ENCODE peak calls at places on chromosomes 2 and 18, in seven cellular contexts. One of them, this sample, is unnamed.

GRCh38 chr2:75130171-75130570 is 69.1 kb downstream of the TACR1 start:
- DNase-seq in AG04449: no peak
- DNase-seq in colonic mucosa: no peak
- DNase-seq in stomach: no peak
- DNase-seq in WTC11: no peak
- DNase-seq in RWPE1: no peak
- DNase-seq in coronary artery: no peak
- DNase-seq in this sample: no peak

GRCh38 chr2:54380627-54381026 is 75.5 kb upstream of the SPTBN1 start:
- DNase-seq in AG04449: no peak
- DNase-seq in colonic mucosa: no peak
- DNase-seq in stomach: no peak
- DNase-seq in WTC11: no peak
- DNase-seq in RWPE1: no peak
- DNase-seq in coronary artery: no peak
- DNase-seq in this sample: no peak

GRCh38 chr2:139217641-139218040 is 437.5 kb upstream of the NXPH2 start:
- DNase-seq in AG04449: no peak
- DNase-seq in colonic mucosa: no peak
- DNase-seq in stomach: no peak
- DNase-seq in WTC11: no peak
- DNase-seq in RWPE1: no peak
- DNase-seq in coronary artery: no peak
- DNase-seq in this sample: no peak

GRCh38 chr2:219002395-219003266 is 9.4 kb upstream of the CRYBA2 start:
- DNase-seq in AG04449: no peak
- DNase-seq in colonic mucosa: peak
- DNase-seq in stomach: peak
- DNase-seq in WTC11: peak
- DNase-seq in RWPE1: no peak
- DNase-seq in coronary artery: no peak
- DNase-seq in this sample: peak

GRCh38 chr2:119739580-119740255 is 20.0 kb upstream of the PTPN4 start:
- DNase-seq in AG04449: no peak
- DNase-seq in colonic mucosa: no peak
- DNase-seq in stomach: no peak
- DNase-seq in WTC11: no peak
- DNase-seq in RWPE1: no peak
- DNase-seq in coronary artery: no peak
- DNase-seq in this sample: no peak

GRCh38 chr2:74205113-74205512 is 6.7 kb downstream of the MTHFD2 start:
- DNase-seq in AG04449: no peak
- DNase-seq in colonic mucosa: no peak
- DNase-seq in stomach: no peak
- DNase-seq in WTC11: no peak
- DNase-seq in RWPE1: no peak
- DNase-seq in coronary artery: no peak
- DNase-seq in this sample: no peak

GRCh38 chr2:124602759-124603158 is 577.7 kb downstream of the CNTNAP5 start:
- DNase-seq in AG04449: no peak
- DNase-seq in colonic mucosa: no peak
- DNase-seq in stomach: no peak
- DNase-seq in WTC11: no peak
- DNase-seq in RWPE1: no peak
- DNase-seq in coronary artery: no peak
- DNase-seq in this sample: no peak

GRCh38 chr2:24724111-24724775 is 68.9 kb downstream of the PTRHD1 start:
- DNase-seq in AG04449: no peak
- DNase-seq in colonic mucosa: no peak
- DNase-seq in stomach: no peak
- DNase-seq in WTC11: no peak
- DNase-seq in RWPE1: no peak
- DNase-seq in coronary artery: no peak
- DNase-seq in this sample: no peak

GRCh38 chr18:79466591-79466990 is 70.9 kb downstream of the NFATC1 start:
- DNase-seq in AG04449: no peak
- DNase-seq in colonic mucosa: no peak
- DNase-seq in stomach: no peak
- DNase-seq in WTC11: no peak
- DNase-seq in RWPE1: no peak
- DNase-seq in coronary artery: no peak
- DNase-seq in this sample: no peak

GRCh38 chr18:2898131-2898640 is 51.4 kb downstream of the EMILIN2 start:
- DNase-seq in AG04449: no peak
- DNase-seq in colonic mucosa: no peak
- DNase-seq in stomach: no peak
- DNase-seq in WTC11: no peak
- DNase-seq in RWPE1: peak
- DNase-seq in coronary artery: no peak
- DNase-seq in this sample: no peak

GRCh38 chr2:174328309-174329156 is 6.2 kb upstream of the SP9 start:
- DNase-seq in AG04449: no peak
- DNase-seq in colonic mucosa: no peak
- DNase-seq in stomach: no peak
- DNase-seq in WTC11: peak
- DNase-seq in RWPE1: no peak
- DNase-seq in coronary artery: no peak
- DNase-seq in this sample: no peak

GRCh38 chr2:102463160-102463559 is 9.9 kb upstream of the SLC9A4 start:
- DNase-seq in AG04449: no peak
- DNase-seq in colonic mucosa: no peak
- DNase-seq in stomach: no peak
- DNase-seq in WTC11: no peak
- DNase-seq in RWPE1: no peak
- DNase-seq in coronary artery: no peak
- DNase-seq in this sample: no peak

GRCh38 chr2:1944986-1945385 is 200.7 kb upstream of the PXDN start:
- DNase-seq in AG04449: no peak
- DNase-seq in colonic mucosa: no peak
- DNase-seq in stomach: no peak
- DNase-seq in WTC11: no peak
- DNase-seq in RWPE1: no peak
- DNase-seq in coronary artery: no peak
- DNase-seq in this sample: no peak

DNA sequence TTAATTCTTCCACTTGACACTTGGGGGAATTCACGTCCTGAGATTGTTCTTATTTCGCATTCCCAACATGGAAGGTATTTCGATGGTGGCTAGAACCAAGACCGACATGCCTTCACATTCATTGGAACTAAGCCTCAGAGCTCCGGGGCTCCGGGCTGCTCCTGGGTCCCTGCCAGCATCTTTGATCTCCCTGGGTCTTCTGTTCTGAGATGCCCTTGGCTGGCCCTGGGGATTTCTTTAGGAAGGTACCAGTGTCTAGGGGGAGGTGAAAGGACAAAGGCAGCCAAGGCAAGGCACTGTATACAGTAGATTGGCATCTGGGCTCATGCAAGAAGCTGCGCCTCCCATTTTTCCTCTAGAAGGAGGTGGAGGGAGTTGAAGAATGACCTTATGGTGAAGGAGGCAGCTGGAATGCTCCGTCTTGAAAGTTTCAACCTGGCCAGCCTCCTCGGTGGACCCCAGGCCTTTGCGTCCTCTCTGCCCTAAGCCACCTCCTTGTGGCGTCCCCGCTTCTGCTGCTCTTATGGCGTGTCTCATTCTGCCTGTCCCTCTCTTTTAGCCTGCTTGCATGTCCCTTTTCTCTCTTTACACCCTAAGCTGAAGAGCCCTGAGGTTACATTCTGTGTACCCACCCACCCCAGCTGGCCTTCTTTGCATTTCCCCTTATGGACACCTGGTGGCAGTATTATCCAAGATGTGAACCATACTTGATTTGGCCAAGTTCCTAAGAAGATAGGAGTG is 77.1 kb downstream of the DYSF start:
- DNase-seq in AG04449: no peak
- DNase-seq in colonic mucosa: no peak
- DNase-seq in stomach: no peak
- DNase-seq in WTC11: peak
- DNase-seq in RWPE1: peak
- DNase-seq in coronary artery: no peak
- DNase-seq in this sample: peak
- TF ChIP-seq CTCF in AG04449: peak
- TF ChIP-seq CTCF in colonic mucosa: peak
- TF ChIP-seq CTCF in stomach: no peak
- TF ChIP-seq CTCF in WTC11: peak
- TF ChIP-seq CTCF in RWPE1: peak
- TF ChIP-seq CTCF in coronary artery: peak
- TF ChIP-seq CTCF in this sample: peak

GRCh38 chr2:217047209-217047998 is 187.5 kb upstream of the TNP1 start:
- DNase-seq in AG04449: no peak
- DNase-seq in colonic mucosa: no peak
- DNase-seq in stomach: peak
- DNase-seq in WTC11: no peak
- DNase-seq in RWPE1: no peak
- DNase-seq in coronary artery: peak
- DNase-seq in this sample: no peak
- TF ChIP-seq CTCF in AG04449: no peak
- TF ChIP-seq CTCF in colonic mucosa: no peak
- TF ChIP-seq CTCF in stomach: no peak
- TF ChIP-seq CTCF in WTC11: no peak
- TF ChIP-seq CTCF in RWPE1: no peak
- TF ChIP-seq CTCF in coronary artery: no peak
- TF ChIP-seq CTCF in this sample: no peak

GRCh38 chr2:85540131-85540587 is 1.2 kb downstream of the MAT2A start:
- DNase-seq in AG04449: no peak
- DNase-seq in colonic mucosa: no peak
- DNase-seq in stomach: no peak
- DNase-seq in WTC11: no peak
- DNase-seq in RWPE1: no peak
- DNase-seq in coronary artery: no peak
- DNase-seq in this sample: no peak

GRCh38 chr2:85536479-85536878 is 2.5 kb upstream of the MAT2A start:
- DNase-seq in AG04449: peak
- DNase-seq in colonic mucosa: no peak
- DNase-seq in stomach: no peak
- DNase-seq in WTC11: no peak
- DNase-seq in RWPE1: peak
- DNase-seq in coronary artery: no peak
- DNase-seq in this sample: no peak

GRCh38 chr2:85539361-85540130 is 578 bp downstream of the MAT2A start:
- DNase-seq in AG04449: no peak
- DNase-seq in colonic mucosa: peak
- DNase-seq in stomach: peak
- DNase-seq in WTC11: peak
- DNase-seq in RWPE1: no peak
- DNase-seq in coronary artery: peak
- DNase-seq in this sample: peak

GRCh38 chr2:85537600-85538506 is 1.1 kb upstream of the MAT2A start:
- DNase-seq in AG04449: no peak
- DNase-seq in colonic mucosa: peak
- DNase-seq in stomach: peak
- DNase-seq in WTC11: peak
- DNase-seq in RWPE1: no peak
- DNase-seq in coronary artery: peak
- DNase-seq in this sample: peak

DNA sequence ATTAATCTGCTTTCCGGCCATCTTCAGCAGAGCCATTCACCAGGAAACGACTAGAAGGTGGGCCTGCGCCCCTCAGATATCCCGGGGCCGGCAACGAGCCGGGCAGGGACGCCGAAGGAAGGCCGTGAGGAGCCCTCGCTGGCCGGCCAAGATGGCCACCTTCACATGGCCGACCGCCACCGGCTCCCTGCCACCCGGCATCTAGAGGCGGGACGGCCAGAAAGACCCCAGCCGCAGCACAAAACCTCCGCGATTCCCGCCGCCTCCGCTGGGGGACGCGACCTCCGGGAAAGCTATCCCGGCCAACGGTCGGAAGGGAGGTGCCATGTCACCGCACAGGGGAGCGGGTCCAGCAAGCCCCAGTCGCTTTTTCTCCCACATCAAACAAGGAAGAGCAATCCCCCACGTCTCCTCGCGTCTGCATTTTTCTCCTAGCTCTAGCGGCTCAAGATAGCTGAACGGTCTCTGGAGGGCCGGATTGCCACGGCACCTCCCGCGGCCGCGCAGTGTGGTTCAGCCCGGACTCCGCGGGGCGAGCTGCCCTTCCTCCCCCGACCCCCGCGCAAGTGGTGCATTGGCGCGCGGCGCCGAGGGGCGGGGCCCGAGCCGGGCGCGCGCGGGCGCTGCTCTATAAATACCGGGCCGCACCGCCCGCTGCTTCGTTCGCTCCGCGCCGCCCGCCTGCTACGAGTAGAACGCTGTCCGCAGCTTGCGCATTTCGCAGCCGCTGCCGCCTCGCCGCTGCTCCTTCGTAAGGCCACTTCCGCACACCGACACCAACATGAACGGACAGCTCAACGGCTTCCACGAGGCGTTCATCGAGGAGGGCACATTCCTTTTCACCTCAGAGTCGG is at the start of gene MAT2A:
- DNase-seq in AG04449: peak
- DNase-seq in colonic mucosa: peak
- DNase-seq in stomach: peak
- DNase-seq in WTC11: peak
- DNase-seq in RWPE1: peak
- DNase-seq in coronary artery: peak
- DNase-seq in this sample: peak
- TF ChIP-seq CTCF in AG04449: peak
- TF ChIP-seq CTCF in colonic mucosa: peak
- TF ChIP-seq CTCF in stomach: peak
- TF ChIP-seq CTCF in WTC11: peak
- TF ChIP-seq CTCF in RWPE1: peak
- TF ChIP-seq CTCF in coronary artery: peak
- TF ChIP-seq CTCF in this sample: peak

GRCh38 chr18:51137891-51138290 is 59.6 kb downstream of the MEX3C start:
- DNase-seq in AG04449: no peak
- DNase-seq in colonic mucosa: no peak
- DNase-seq in stomach: no peak
- DNase-seq in WTC11: no peak
- DNase-seq in RWPE1: no peak
- DNase-seq in coronary artery: no peak
- DNase-seq in this sample: no peak

GRCh38 chr18:51134721-51135120 is 62.8 kb downstream of the MEX3C start:
- DNase-seq in AG04449: no peak
- DNase-seq in colonic mucosa: no peak
- DNase-seq in stomach: no peak
- DNase-seq in WTC11: no peak
- DNase-seq in RWPE1: no peak
- DNase-seq in coronary artery: no peak
- DNase-seq in this sample: no peak

GRCh38 chr18:51137051-51137729 is 60.3 kb downstream of the MEX3C start:
- DNase-seq in AG04449: no peak
- DNase-seq in colonic mucosa: no peak
- DNase-seq in stomach: no peak
- DNase-seq in WTC11: no peak
- DNase-seq in RWPE1: no peak
- DNase-seq in coronary artery: no peak
- DNase-seq in this sample: no peak

GRCh38 chr18:51135361-51135760 is 62.1 kb downstream of the MEX3C start:
- DNase-seq in AG04449: peak
- DNase-seq in colonic mucosa: no peak
- DNase-seq in stomach: no peak
- DNase-seq in WTC11: no peak
- DNase-seq in RWPE1: peak
- DNase-seq in coronary artery: no peak
- DNase-seq in this sample: no peak

DNA sequence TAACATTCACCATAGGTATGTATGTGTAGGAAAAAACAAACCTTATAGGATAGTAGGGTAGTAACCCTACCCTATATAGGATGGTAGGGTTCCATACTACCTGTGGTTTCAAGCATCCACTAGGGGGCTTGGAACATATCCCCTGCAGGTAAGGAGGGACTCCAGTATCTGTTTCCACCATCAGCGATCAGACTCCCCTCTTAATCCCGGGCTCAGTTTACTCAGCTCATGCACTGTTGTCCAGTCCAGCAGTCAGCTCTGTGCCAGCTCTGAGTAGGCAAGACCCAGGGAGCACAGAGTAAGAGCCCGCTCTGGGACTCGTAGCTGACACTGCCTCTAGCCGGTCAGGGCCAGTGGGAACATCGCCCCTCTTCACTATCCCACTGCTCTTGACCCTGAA is 61.7 kb downstream of the MEX3C start:
- DNase-seq in AG04449: no peak
- DNase-seq in colonic mucosa: no peak
- DNase-seq in stomach: no peak
- DNase-seq in WTC11: no peak
- DNase-seq in RWPE1: no peak
- DNase-seq in coronary artery: no peak
- DNase-seq in this sample: no peak
- TF ChIP-seq CTCF in AG04449: no peak
- TF ChIP-seq CTCF in colonic mucosa: no peak
- TF ChIP-seq CTCF in stomach: no peak
- TF ChIP-seq CTCF in WTC11: peak
- TF ChIP-seq CTCF in RWPE1: no peak
- TF ChIP-seq CTCF in coronary artery: no peak
- TF ChIP-seq CTCF in this sample: peak

This sample was measured in neural crest cell.